ENCODE peak calls at places on chromosome 4, in ten cellular contexts. L is anterior cingulate cortex; W is activated naive CD8-positive, alpha-beta T cell treated with anti-CD3 and anti-CD28 coated beads, Interleukin-2, amount 10 ng/mL, durations not matched to agents 7 days and 5 days; E is Caki2; J is Kasumi-1; F is lower leg skin; C is fibroblast of lung; G is tibial nerve; D is stimulated activated CD4-positive, alpha-beta T cell treated with anti-CD3 and anti-CD28 coated beads, Interleukin-12 subunit alpha, Interleukin-12 subunit beta, amount 100 ng/mL, for 24 hours; T is IMR-90. Z is an unnamed sample.
A peak's percentile ranks its signal among the peaks of the same experiment; 100 is the strongest.

GRCh38 chr4:8568068-8568668 is 12.0 kb upstream of the GPR78 start:
- DNase-seq in G (no peak), E (no peak), T (peak; percentile 7), J (no peak), L (no peak), F (no peak), C (no peak), W (no peak), D (no peak), Z (no peak)

GRCh38 chr4:174396599-174396998 is 112.9 kb downstream of the CEP44 start:
- DNase-seq in W (no peak), G (no peak), C (no peak), E (no peak), L (no peak), F (no peak), J (no peak), T (no peak), D (no peak), Z (no peak)

GRCh38 chr4:48778431-48779094 is 1.5 kb downstream of the FRYL start:
- DNase-seq in J (peak; percentile 61), L (no peak), G (no peak), C (peak; percentile 69), W (no peak), T (peak; percentile 57), E (peak; percentile 17), F (no peak), D (no peak), Z (peak; percentile 59)

GRCh38 chr4:154364012-154364863 is 127.4 kb downstream of the DCHS2 start:
- DNase-seq in C (no peak), T (no peak), D (no peak), L (no peak), J (no peak), G (peak; percentile 8), W (no peak), E (no peak), F (no peak), Z (no peak)

GRCh38 chr4:79685542-79685941 is 277.5 kb upstream of the GK2 start:
- DNase-seq in T (no peak), F (no peak), J (no peak), E (no peak), C (no peak), G (no peak), D (no peak), L (no peak), W (no peak), Z (no peak)

GRCh38 chr4:102295153-102295862 is 50.0 kb downstream of the SLC39A8 start:
- DNase-seq in E (no peak), G (no peak), D (no peak), J (no peak), F (no peak), C (no peak), W (no peak), L (no peak), T (no peak), Z (no peak)

GRCh38 chr4:7032591-7032990 is 10.6 kb upstream of the TADA2B start:
- DNase-seq in J (no peak), T (no peak), G (no peak), W (no peak), E (no peak), C (no peak), L (no peak), D (no peak), F (no peak), Z (no peak)

GRCh38 chr4:80196259-80197131 is 808 bp upstream of the PRDM8 start:
- DNase-seq in F (no peak), T (peak; percentile 35), C (no peak), E (no peak), W (no peak), L (no peak), D (no peak), G (no peak), J (peak; percentile 68), Z (no peak)

GRCh38 chr4:189121336-189121735 is 819.3 kb upstream of the FRG1 start:
- DNase-seq in E (no peak), D (no peak), W (no peak), C (no peak), T (no peak), L (no peak), G (no peak), F (no peak), J (no peak), Z (no peak)

GRCh38 chr4:60089546-60090273 is 1110.4 kb upstream of the ADGRL3 start:
- DNase-seq in D (no peak), T (no peak), W (no peak), L (no peak), C (no peak), E (no peak), G (no peak), J (no peak), F (no peak), Z (no peak)

GRCh38 chr4:101037249-101037648 is 310.1 kb downstream of the PPP3CA start:
- DNase-seq in C (no peak), L (no peak), W (no peak), E (no peak), D (no peak), G (no peak), F (no peak), J (no peak), T (no peak), Z (no peak)

GRCh38 chr4:89305712-89306437 is 1.7 kb downstream of the GPRIN3 start:
- DNase-seq in C (peak; percentile 31), T (no peak), W (no peak), J (no peak), F (no peak), G (no peak), D (no peak), L (no peak), E (peak; percentile 47), Z (peak; percentile 35)

GRCh38 chr4:124686279-124686678 is 26.3 kb downstream of the ANKRD50 start:
- DNase-seq in J (no peak), E (no peak), L (no peak), W (no peak), F (no peak), C (no peak), T (no peak), G (no peak), D (no peak), Z (no peak)

GRCh38 chr4:150593996-150594395 is 12.0 kb downstream of the MAB21L2 start:
- DNase-seq in G (no peak), C (peak; percentile 37), W (no peak), D (no peak), E (no peak), L (no peak), T (peak; percentile 36), J (peak; percentile 15), F (no peak), Z (peak; percentile 66)

GRCh38 chr4:15416357-15417327 is 11.2 kb upstream of the C1QTNF7 start:
- DNase-seq in T (no peak), G (no peak), F (no peak), L (no peak), C (no peak), W (no peak), J (no peak), E (no peak), D (no peak), Z (no peak)

GRCh38 chr4:76197971-76198410 is 15.6 kb downstream of the SCARB2 start:
- DNase-seq in G (peak; percentile 42), L (peak; percentile 67), F (no peak), W (no peak), D (no peak), C (peak; percentile 79), J (peak; percentile 79), T (peak; percentile 69), E (no peak), Z (no peak)

GRCh38 chr4:187270154-187270553 is 546.5 kb upstream of the FAT1 start:
- DNase-seq in G (no peak), F (no peak), L (no peak), J (no peak), D (no peak), E (no peak), W (no peak), T (no peak), C (no peak), Z (no peak)

GRCh38 chr4:142615324-142615665 is 230.8 kb downstream of the INPP4B start:
- DNase-seq in D (no peak), C (peak; percentile 36), T (peak; percentile 71), W (no peak), G (no peak), F (no peak), E (peak; percentile 65), L (no peak), J (no peak), Z (no peak)

GRCh38 chr4:180695851-180696250 is 1547.4 kb upstream of the TENM3 start:
- DNase-seq in E (peak; percentile 81), T (peak; percentile 97), J (no peak), F (no peak), G (no peak), W (no peak), L (no peak), D (no peak), C (peak; percentile 97), Z (peak; percentile 25)

GRCh38 chr4:187606581-187606980 is 389.0 kb upstream of the ZFP42 start:
- DNase-seq in D (no peak), W (no peak), J (peak; percentile 37), E (peak; percentile 29), L (no peak), T (peak; percentile 69), C (peak; percentile 72), G (peak; percentile 25), F (no peak), Z (peak; percentile 79)

GRCh38 chr4:74038161-74039064 is at the start of gene CXCL3:
- DNase-seq in E (peak; percentile 63), G (peak; percentile 44), J (peak; percentile 60), F (peak; percentile 45), L (peak; percentile 10), W (peak; percentile 36), C (peak; percentile 72), T (peak; percentile 40), D (no peak), Z (peak; percentile 87)

GRCh38 chr4:109721033-109721432 is 8.8 kb downstream of the PLA2G12A start:
- DNase-seq in T (peak; percentile 70), G (no peak), W (no peak), L (no peak), J (no peak), F (no peak), D (no peak), E (no peak), C (peak; percentile 20), Z (no peak)

GRCh38 chr4:155705664-155706063 is 39.0 kb downstream of the GUCY1A1 start:
- DNase-seq in F (no peak), L (no peak), W (no peak), E (peak; percentile 93), J (no peak), G (no peak), C (peak; percentile 88), T (peak; percentile 64), D (no peak), Z (peak; percentile 45)

GRCh38 chr4:14743601-14744000 is 258.7 kb upstream of the CPEB2 start:
- DNase-seq in T (no peak), W (no peak), E (no peak), J (no peak), L (no peak), F (no peak), D (no peak), G (no peak), C (no peak), Z (no peak)

GRCh38 chr4:2484993-2485392 is 16.1 kb downstream of the RNF4 start:
- DNase-seq in E (no peak), T (no peak), J (peak; percentile 95), G (peak; percentile 61), W (peak; percentile 67), L (peak; percentile 30), D (peak; percentile 44), C (no peak), F (peak; percentile 71), Z (no peak)

GRCh38 chr4:821631-822030 is 4.3 kb downstream of the CPLX1 start:
- DNase-seq in F (no peak), W (no peak), T (no peak), C (no peak), L (no peak), D (no peak), E (no peak), J (no peak), G (no peak), Z (no peak)

GRCh38 chr4:100907465-100908454 is 389.9 kb upstream of the EMCN start:
- DNase-seq in J (peak; percentile 4), F (no peak), C (peak; percentile 6), E (peak; percentile 6), D (no peak), G (no peak), L (no peak), T (peak; percentile 5), W (no peak), Z (no peak)

GRCh38 chr4:129532573-129532972 is 436.6 kb downstream of the C4orf33 start:
- DNase-seq in T (no peak), C (no peak), W (no peak), F (no peak), J (peak; percentile 83), L (no peak), D (no peak), E (no peak), G (no peak), Z (peak; percentile 94)